ENCODE peak calls at places on chromosomes 16 and 17, in four cellular contexts. R is DND-41; C is activated T-cell treated with anti-CD3 and anti-CD28 coated beads, Interleukin-2, amount 50 U/mL, for 4 hours; S is NCI-H774. D is an unnamed sample.

GRCh38 chr17:82587234-82588086 is 60.8 kb downstream of the WDR45B start:
- DNase-seq in S (no peak), R (no peak), C (no peak), D (no peak)

GRCh38 chr17:78122991-78123249 is 5.6 kb downstream of the TMC6 start:
- DNase-seq in R (no peak), C (no peak), S (no peak), D (no peak)

GRCh38 chr17:75078097-75079022 is 9.4 kb upstream of the SLC16A5 start:
- DNase-seq in R (no peak), S (no peak), C (no peak), D (no peak)

GRCh38 chr17:56110463-56111138 is 42.7 kb upstream of the ANKFN1 start:
- DNase-seq in C (no peak), R (no peak), S (no peak), D (no peak)

GRCh38 chr17:74442670-74443515 is 11.0 kb downstream of the GPRC5C start:
- DNase-seq in S (peak), C (no peak), R (no peak), D (peak)

GRCh38 chr17:69607162-69607834 is 192.8 kb downstream of the MAP2K6 start:
- DNase-seq in S (peak), C (no peak), R (peak), D (peak)

GRCh38 chr17:41548844-41549595 is 20.9 kb upstream of the KRT19 start:
- DNase-seq in S (peak), C (peak), R (peak), D (peak)

GRCh38 chr17:41258406-41258805 is 3.2 kb downstream of the KRTAP9-9 start:
- DNase-seq in R (no peak), S (no peak), C (no peak), D (no peak)

GRCh38 chr16:48609453-48610023 is 442 bp downstream of the N4BP1 start:
- DNase-seq in C (peak), S (peak), R (peak), D (peak)

GRCh38 chr17:79461041-79461440 is 149.8 kb downstream of the RBFOX3 start:
- DNase-seq in C (no peak), R (no peak), S (no peak), D (no peak)

GRCh38 chr17:66714046-66715023 is 120.6 kb upstream of the CACNG5 start:
- DNase-seq in C (no peak), R (no peak), S (no peak), D (no peak)

D was measured in left ventricle myocardium superior.